ENCODE peak calls at places on chromosomes 7 and 10, in eight cellular contexts. T, C, V, I, S, P, Y and O are unnamed samples. For H3K4me1, the result is how much of the 10 kb centered on the place peaks cover.

GRCh38 chr10:93413252-93413689 is 68.9 kb downstream of the MYOF start:
- DNase-seq in T (no peak), C (no peak), V (no peak), I (no peak), S (no peak), P (no peak), Y (no peak), O (no peak)

GRCh38 chr10:58952747-58953466 is 223.5 kb upstream of the PHYHIPL start:
- DNase-seq in T (peak), C (peak), V (peak), I (peak), S (peak), P (peak), Y (peak), O (peak)

GRCh38 chr10:121531076-121531829 is 67.0 kb downstream of the FGFR2 start:
- DNase-seq in T (no peak), C (no peak), V (no peak), I (peak), S (no peak), P (no peak), Y (no peak), O (no peak)

GRCh38 chr10:23094786-23095403 is 484 bp upstream of the MSRB2 start:
- DNase-seq in T (no peak), C (no peak), V (no peak), I (no peak), S (no peak), P (no peak), Y (no peak), O (no peak)

GRCh38 chr7:55351263-55351662 is 13.9 kb upstream of the LANCL2 start:
- DNase-seq in T (no peak), C (no peak), V (no peak), I (no peak), S (no peak), P (no peak), Y (no peak), O (no peak)

GRCh38 chr10:12448340-12448728 is 99.0 kb downstream of the CAMK1D start:
- DNase-seq in T (no peak), C (no peak), V (no peak), I (no peak), S (no peak), P (no peak), Y (no peak), O (no peak)

GRCh38 chr7:155578016-155578415 is 31.7 kb upstream of the CNPY1 start:
- DNase-seq in T (no peak), C (no peak), V (no peak), I (no peak), S (no peak), P (no peak), Y (no peak), O (no peak)

GRCh38 chr7:25495905-25496304 is 267.6 kb upstream of the NPVF start:
- DNase-seq in T (no peak), C (no peak), V (no peak), I (no peak), S (no peak), P (no peak), Y (no peak), O (no peak)

GRCh38 chr10:77513783-77514331 is 123.8 kb downstream of the KCNMA1 start:
- DNase-seq in T (no peak), C (peak), V (peak), I (peak), S (peak), P (peak), Y (peak), O (no peak)

GRCh38 chr7:22601812-22602568 is 102.0 kb upstream of the STEAP1B start:
- DNase-seq in T (no peak), C (no peak), V (no peak), I (no peak), S (peak), P (no peak), Y (no peak), O (no peak)

GRCh38 chr10:29102233-29102632 is 186.6 kb upstream of the LYZL1 start:
- DNase-seq in T (no peak), C (no peak), V (no peak), I (no peak), S (peak), P (peak), Y (no peak), O (no peak)

GRCh38 chr10:84715911-84716310 is 387.5 kb downstream of the CCSER2 start:
- DNase-seq in T (no peak), C (peak), V (peak), I (peak), S (peak), P (peak), Y (peak), O (peak)
- TF ChIP-seq EZH2phosphoT487 in T (no peak), C (no peak), V (no peak), I (no peak), S (no peak), P (no peak), Y (no peak), O (no peak)

GRCh38 chr10:86300931-86301330 is 65.7 kb downstream of the GRID1 start:
- DNase-seq in T (no peak), C (no peak), V (no peak), I (no peak), S (no peak), P (no peak), Y (no peak), O (no peak)

GRCh38 chr10:86299562-86299961 is 67.0 kb downstream of the GRID1 start:
- DNase-seq in T (no peak), C (no peak), V (no peak), I (no peak), S (no peak), P (no peak), Y (no peak), O (no peak)

GRCh38 chr10:86301971-86302370 is 64.6 kb downstream of the GRID1 start:
- DNase-seq in T (no peak), C (no peak), V (no peak), I (no peak), S (no peak), P (no peak), Y (no peak), O (no peak)

GRCh38 chr10:86301431-86301830 is 65.2 kb downstream of the GRID1 start:
- DNase-seq in T (no peak), C (no peak), V (no peak), I (no peak), S (no peak), P (no peak), Y (no peak), O (no peak)

DNA sequence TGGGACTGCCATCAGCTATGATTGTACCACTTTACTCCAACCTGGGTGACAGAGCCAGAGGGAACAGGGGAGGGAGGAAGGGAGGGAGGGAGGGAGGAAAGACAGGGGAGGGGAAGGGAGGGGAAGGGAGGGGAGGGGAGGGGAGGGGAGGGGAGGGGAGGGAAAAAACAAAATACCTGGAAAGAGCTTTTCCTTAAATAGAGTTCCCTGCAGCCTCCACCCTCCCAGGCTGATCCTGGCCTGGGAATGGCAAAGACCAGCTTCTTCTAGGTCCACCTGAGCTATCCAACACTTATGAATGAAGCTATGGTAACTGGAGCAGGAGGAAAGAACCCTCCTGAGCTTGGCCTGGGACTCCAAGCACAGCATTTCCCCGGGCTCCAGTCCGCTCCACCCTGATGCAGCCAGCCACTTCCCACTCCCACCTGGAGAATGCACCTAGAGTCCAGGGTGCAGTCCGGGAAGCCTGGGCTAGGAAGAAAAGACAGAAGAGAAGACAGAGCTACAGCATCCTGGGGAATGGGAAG is 66.1 kb downstream of the GRID1 start:
- DNase-seq in T (no peak), C (no peak), V (no peak), I (no peak), S (no peak), P (no peak), Y (no peak), O (no peak)
- TF ChIP-seq CTCF in T (no peak), C (no peak), V (no peak), I (no peak), S (no peak), P (no peak), Y (no peak), O (no peak)

DNA sequence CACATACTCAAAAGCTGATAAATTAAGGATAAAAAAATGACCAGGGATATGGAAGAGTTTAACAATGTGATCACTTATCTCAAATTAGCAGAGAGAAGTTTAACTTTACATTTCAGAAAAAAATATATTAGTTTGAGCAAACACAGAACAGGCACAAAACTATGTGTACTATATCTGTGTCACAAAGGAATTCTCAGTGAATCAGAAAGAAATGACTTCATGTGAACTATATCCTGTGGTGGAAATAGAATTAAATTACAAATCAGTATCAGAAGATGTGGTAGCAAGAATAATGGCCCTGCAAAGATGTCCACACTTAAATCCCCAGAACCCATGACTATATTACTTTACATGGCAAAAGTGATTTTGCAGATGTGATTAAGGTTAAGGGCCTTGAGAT is 70.3 kb downstream of the SEC23IP start:
- DNase-seq in T (no peak), C (no peak), V (no peak), I (no peak), S (no peak), P (no peak), Y (no peak), O (no peak)
- H3K4me1 ChIP-seq in T (under half), C (under half), V (under half), I (under half), S (under half), P (under half), Y (under half), O (under half)

GRCh38 chr10:25966846-25967245 is 32.8 kb downstream of the MYO3A start:
- DNase-seq in T (no peak), C (no peak), V (no peak), I (no peak), S (no peak), P (no peak), Y (no peak), O (no peak)
- TF ChIP-seq EZH2phosphoT487 in T (no peak), C (no peak), V (no peak), I (no peak), S (no peak), P (no peak), Y (no peak), O (no peak)

GRCh38 chr7:26853788-26854393 is 10.5 kb downstream of the SKAP2 start:
- DNase-seq in T (peak), C (peak), V (peak), I (peak), S (peak), P (peak), Y (peak), O (peak)
- TF ChIP-seq CTCF in T (peak), C (peak), V (peak), I (peak), S (peak), P (peak), Y (peak), O (peak)

DNA sequence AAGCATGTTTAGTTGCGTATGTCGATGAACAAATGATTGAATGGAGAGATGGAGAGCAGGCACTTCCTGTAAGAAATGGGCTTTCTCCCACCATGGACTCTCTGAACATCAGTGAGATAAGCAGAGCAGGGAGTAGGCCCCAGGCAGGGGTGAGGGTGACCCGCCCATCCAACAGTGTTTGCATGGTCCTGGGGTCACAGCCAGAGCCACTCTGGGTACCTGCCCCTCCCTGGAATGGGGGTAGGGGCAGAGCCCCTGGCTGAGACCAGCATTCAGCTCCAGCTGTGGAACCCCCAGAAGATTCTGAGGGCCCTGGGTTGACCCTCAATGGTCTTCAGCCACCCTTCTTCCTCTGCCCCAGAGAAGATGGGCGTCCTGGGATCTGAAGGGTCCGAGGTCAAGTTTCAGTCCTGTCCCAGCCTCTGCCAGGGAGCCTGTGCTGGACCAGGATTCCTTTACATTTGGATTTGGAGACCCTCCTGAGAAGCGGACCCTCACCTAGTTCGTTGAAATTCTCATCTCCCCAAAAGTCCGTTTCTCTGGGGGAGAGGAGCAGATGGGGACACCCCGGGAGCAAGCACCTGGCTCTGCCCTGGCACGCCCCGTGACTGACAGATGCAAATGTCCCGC is 2.4 kb upstream of the FGF8 start:
- DNase-seq in T (no peak), C (no peak), V (no peak), I (no peak), S (no peak), P (peak), Y (no peak), O (no peak)
- H3K4me1 ChIP-seq in T (under half), C (under half), V (under half), I (half or more), S (under half), P (under half), Y (half or more), O (under half)

GRCh38 chr7:74355091-74355490 is 65.9 kb downstream of the CLIP2 start:
- DNase-seq in T (no peak), C (peak), V (no peak), I (no peak), S (peak), P (no peak), Y (no peak), O (no peak)

GRCh38 chr7:74350751-74351150 is 61.5 kb downstream of the CLIP2 start:
- DNase-seq in T (no peak), C (no peak), V (no peak), I (no peak), S (no peak), P (no peak), Y (no peak), O (no peak)

GRCh38 chr7:74354009-74354408 is 64.8 kb downstream of the CLIP2 start:
- DNase-seq in T (no peak), C (no peak), V (no peak), I (no peak), S (no peak), P (no peak), Y (no peak), O (no peak)

GRCh38 chr7:74349621-74350020 is 60.4 kb downstream of the CLIP2 start:
- DNase-seq in T (no peak), C (no peak), V (no peak), I (no peak), S (no peak), P (no peak), Y (no peak), O (no peak)

GRCh38 chr7:74351836-74352235 is 62.6 kb downstream of the CLIP2 start:
- DNase-seq in T (no peak), C (no peak), V (no peak), I (no peak), S (no peak), P (no peak), Y (no peak), O (no peak)
- TF ChIP-seq EZH2phosphoT487 in T (no peak), C (no peak), V (no peak), I (no peak), S (no peak), P (no peak), Y (no peak), O (no peak)